ENCODE peak calls at places on chromosomes 7 and 10, in five cellular contexts. V is brain microvascular endothelial cell; S is CD8-positive, alpha-beta T cell; H is hippocampal formation; P is NCI-H1105. Z is an unnamed sample.

GRCh38 chr10:78035025-78035424 is 1.4 kb downstream of the RPS24 start:
- DNase-seq in P (no peak), V (no peak), S (no peak), H (no peak), Z (no peak)

GRCh38 chr10:19904202-19904661 is 88.0 kb downstream of the PLXDC2 start:
- DNase-seq in V (peak; percentile 95), H (no peak), P (no peak), S (no peak), Z (no peak)

GRCh38 chr10:21249435-21249834 is 276.0 kb downstream of the SKIDA1 start:
- DNase-seq in H (no peak), P (no peak), V (no peak), S (no peak), Z (no peak)

GRCh38 chr7:23168111-23168885 is 13.6 kb upstream of the NUP42 start:
- DNase-seq in P (no peak), S (no peak), V (no peak), H (no peak), Z (no peak)

GRCh38 chr7:158531661-158532060 is 56.0 kb downstream of the PTPRN2 start:
- DNase-seq in H (no peak), S (no peak), P (peak; percentile 48), V (no peak), Z (peak; percentile 42)

GRCh38 chr10:19958787-19959186 is 142.6 kb downstream of the PLXDC2 start:
- DNase-seq in S (no peak), P (no peak), V (no peak), H (no peak), Z (no peak)

GRCh38 chr10:128186959-128187787 is 61.0 kb upstream of the MKI67 start:
- DNase-seq in V (no peak), S (peak; percentile 24), P (no peak), H (peak; percentile 5), Z (no peak)

GRCh38 chr7:137950263-137950621 is 51.6 kb downstream of the CREB3L2 start:
- DNase-seq in V (no peak), H (no peak), P (no peak), S (no peak), Z (no peak)

GRCh38 chr7:139768249-139768824 is 9.5 kb downstream of the HIPK2 start:
- DNase-seq in P (no peak), S (no peak), V (no peak), H (no peak), Z (no peak)

GRCh38 chr7:17588730-17589129 is 290.3 kb downstream of the AHR start:
- DNase-seq in H (no peak), P (no peak), V (no peak), S (no peak), Z (no peak)

GRCh38 chr7:114414151-114415053 is at the start of gene FOXP2:
- DNase-seq in P (peak; percentile 48), S (no peak), H (no peak), V (peak; percentile 17), Z (peak; percentile 70)

GRCh38 chr10:62049815-62050626 is 148.5 kb downstream of the ARID5B start:
- DNase-seq in S (no peak), P (no peak), V (no peak), H (no peak), Z (no peak)

GRCh38 chr7:26183545-26184282 is 16.8 kb downstream of the HNRNPA2B1 start:
- DNase-seq in H (no peak), V (no peak), P (no peak), S (no peak), Z (no peak)

Z was measured in SHP77.